ENCODE peak calls at places on chromosomes 5 and 9, in four cellular contexts. Z, S, O and R are unnamed samples.
A peak's percentile ranks its signal among the peaks of the same experiment; 100 is the strongest.

GRCh38 chr5:1502046-1502736 is 21.6 kb downstream of the LPCAT1 start:
- DNase-seq in O (peak; percentile 17), S (no peak), Z (no peak), R (peak; percentile 84)

GRCh38 chr9:135821733-135822382 is 85.5 kb downstream of the CAMSAP1 start:
- DNase-seq in O (no peak), S (no peak), Z (no peak), R (no peak)

GRCh38 chr5:151239237-151239861 is 13.6 kb upstream of the GM2A start:
- DNase-seq in O (peak; percentile 27), S (peak; percentile 61), Z (no peak), R (peak; percentile 69)

GRCh38 chr9:17272510-17272909 is 137.7 kb downstream of the CNTLN start:
- DNase-seq in S (no peak), O (no peak), Z (no peak), R (no peak)

GRCh38 chr5:143066556-143067281 is 296.5 kb downstream of the ARHGAP26 start:
- DNase-seq in Z (no peak), O (no peak), S (no peak), R (peak; percentile 55)

GRCh38 chr9:82466616-82467251 is 478.2 kb downstream of the SPATA31D1 start:
- DNase-seq in S (no peak), O (no peak), Z (no peak), R (no peak)

GRCh38 chr5:9265391-9266287 is 280.2 kb downstream of the SEMA5A start:
- DNase-seq in S (peak; percentile 97), Z (peak; percentile 93), O (no peak), R (no peak)

GRCh38 chr9:68643901-68644809 is 60.9 kb upstream of the PIP5K1B start:
- DNase-seq in Z (no peak), O (no peak), S (no peak), R (peak; percentile 51)

GRCh38 chr5:143435207-143435657 is 31.7 kb upstream of the NR3C1 start:
- DNase-seq in Z (no peak), O (peak; percentile 58), S (no peak), R (peak; percentile 79)

GRCh38 chr9:4665357-4665756 is 923 bp downstream of the SPATA6L start:
- DNase-seq in O (no peak), Z (peak; percentile 40), S (no peak), R (no peak)

GRCh38 chr5:54363669-54364068 is 53.3 kb upstream of the ARL15 start:
- DNase-seq in S (no peak), O (no peak), Z (peak; percentile 60), R (no peak)

GRCh38 chr9:127537792-127538191 is 74.3 kb upstream of the STXBP1 start:
- DNase-seq in Z (no peak), S (no peak), O (no peak), R (no peak)

GRCh38 chr9:94865599-94866456 is 139.3 kb downstream of the AOPEP start:
- DNase-seq in O (no peak), S (no peak), Z (no peak), R (no peak)

GRCh38 chr5:9544056-9544455 is 1.8 kb downstream of the SEMA5A start:
- DNase-seq in O (no peak), S (no peak), Z (no peak), R (no peak)